ENCODE peak calls at places on chromosomes 16 and 17, in four cellular contexts. One of them, this sample, is unnamed.

GRCh38 chr16:49688298-49688697 is 167.6 kb downstream of the ZNF423 start:
- DNase-seq in kidney epithelial cell: no peak
- DNase-seq in activated CD4-positive, alpha-beta T cell treated with anti-CD3 and anti-CD28 coated beads, Interleukin-2, amount 10 ng/mL, durations not matched to agents 7 days and 5 days: no peak
- DNase-seq in AG04450: no peak
- DNase-seq in this sample: no peak

GRCh38 chr17:65558683-65559311 is 2.7 kb downstream of the AXIN2 start:
- DNase-seq in AG04450: no peak
- DNase-seq in activated CD4-positive, alpha-beta T cell treated with anti-CD3 and anti-CD28 coated beads, Interleukin-2, amount 10 ng/mL, durations not matched to agents 7 days and 5 days: peak
- DNase-seq in kidney epithelial cell: no peak
- DNase-seq in this sample: no peak

GRCh38 chr17:6947745-6948144 is 48.1 kb upstream of the ALOX12 start:
- DNase-seq in activated CD4-positive, alpha-beta T cell treated with anti-CD3 and anti-CD28 coated beads, Interleukin-2, amount 10 ng/mL, durations not matched to agents 7 days and 5 days: no peak
- DNase-seq in AG04450: no peak
- DNase-seq in kidney epithelial cell: no peak
- DNase-seq in this sample: no peak

GRCh38 chr16:10296956-10297340 is 88.9 kb upstream of the ATF7IP2 start:
- DNase-seq in kidney epithelial cell: no peak
- DNase-seq in AG04450: no peak
- DNase-seq in activated CD4-positive, alpha-beta T cell treated with anti-CD3 and anti-CD28 coated beads, Interleukin-2, amount 10 ng/mL, durations not matched to agents 7 days and 5 days: no peak
- DNase-seq in this sample: no peak

GRCh38 chr17:83080641-83081560 is 1.5 kb downstream of the METRNL start:
- DNase-seq in kidney epithelial cell: no peak
- DNase-seq in AG04450: no peak
- DNase-seq in activated CD4-positive, alpha-beta T cell treated with anti-CD3 and anti-CD28 coated beads, Interleukin-2, amount 10 ng/mL, durations not matched to agents 7 days and 5 days: peak
- DNase-seq in this sample: no peak

GRCh38 chr16:11497329-11497805 is 89.4 kb downstream of the LITAF start:
- DNase-seq in kidney epithelial cell: peak
- DNase-seq in AG04450: no peak
- DNase-seq in activated CD4-positive, alpha-beta T cell treated with anti-CD3 and anti-CD28 coated beads, Interleukin-2, amount 10 ng/mL, durations not matched to agents 7 days and 5 days: no peak
- DNase-seq in this sample: no peak

GRCh38 chr17:65514082-65514481 is 47.4 kb downstream of the AXIN2 start:
- DNase-seq in kidney epithelial cell: no peak
- DNase-seq in activated CD4-positive, alpha-beta T cell treated with anti-CD3 and anti-CD28 coated beads, Interleukin-2, amount 10 ng/mL, durations not matched to agents 7 days and 5 days: no peak
- DNase-seq in AG04450: no peak
- DNase-seq in this sample: no peak

GRCh38 chr16:12313902-12314621 is 337.5 kb downstream of the SNX29 start:
- DNase-seq in activated CD4-positive, alpha-beta T cell treated with anti-CD3 and anti-CD28 coated beads, Interleukin-2, amount 10 ng/mL, durations not matched to agents 7 days and 5 days: no peak
- DNase-seq in AG04450: no peak
- DNase-seq in kidney epithelial cell: no peak
- DNase-seq in this sample: no peak

GRCh38 chr17:48003686-48004120 is 32.8 kb downstream of the CDK5RAP3 start:
- DNase-seq in AG04450: no peak
- DNase-seq in kidney epithelial cell: no peak
- DNase-seq in activated CD4-positive, alpha-beta T cell treated with anti-CD3 and anti-CD28 coated beads, Interleukin-2, amount 10 ng/mL, durations not matched to agents 7 days and 5 days: no peak
- DNase-seq in this sample: no peak

GRCh38 chr17:19281161-19281560 is 44.0 kb downstream of the EPN2 start:
- DNase-seq in kidney epithelial cell: no peak
- DNase-seq in AG04450: no peak
- DNase-seq in activated CD4-positive, alpha-beta T cell treated with anti-CD3 and anti-CD28 coated beads, Interleukin-2, amount 10 ng/mL, durations not matched to agents 7 days and 5 days: no peak
- DNase-seq in this sample: no peak

GRCh38 chr17:27760069-27760885 is 40.1 kb downstream of the NOS2 start:
- DNase-seq in AG04450: no peak
- DNase-seq in kidney epithelial cell: no peak
- DNase-seq in activated CD4-positive, alpha-beta T cell treated with anti-CD3 and anti-CD28 coated beads, Interleukin-2, amount 10 ng/mL, durations not matched to agents 7 days and 5 days: peak
- DNase-seq in this sample: no peak

GRCh38 chr16:84699147-84699711 is 571 bp upstream of the USP10 start:
- DNase-seq in kidney epithelial cell: no peak
- DNase-seq in activated CD4-positive, alpha-beta T cell treated with anti-CD3 and anti-CD28 coated beads, Interleukin-2, amount 10 ng/mL, durations not matched to agents 7 days and 5 days: no peak
- DNase-seq in AG04450: no peak
- DNase-seq in this sample: no peak

GRCh38 chr16:1159973-1160772 is 7.3 kb downstream of the CACNA1H start:
- DNase-seq in AG04450: no peak
- DNase-seq in kidney epithelial cell: no peak
- DNase-seq in activated CD4-positive, alpha-beta T cell treated with anti-CD3 and anti-CD28 coated beads, Interleukin-2, amount 10 ng/mL, durations not matched to agents 7 days and 5 days: no peak
- DNase-seq in this sample: no peak

GRCh38 chr17:81486174-81486810 is 26.3 kb downstream of the ACTG1 start:
- DNase-seq in kidney epithelial cell: no peak
- DNase-seq in activated CD4-positive, alpha-beta T cell treated with anti-CD3 and anti-CD28 coated beads, Interleukin-2, amount 10 ng/mL, durations not matched to agents 7 days and 5 days: no peak
- DNase-seq in AG04450: no peak
- DNase-seq in this sample: no peak

GRCh38 chr16:83187404-83187803 is 560.6 kb downstream of the CDH13 start:
- DNase-seq in kidney epithelial cell: peak
- DNase-seq in activated CD4-positive, alpha-beta T cell treated with anti-CD3 and anti-CD28 coated beads, Interleukin-2, amount 10 ng/mL, durations not matched to agents 7 days and 5 days: no peak
- DNase-seq in AG04450: peak
- DNase-seq in this sample: no peak

GRCh38 chr16:3112881-3113574 is 642 bp downstream of the ZNF205 start:
- DNase-seq in kidney epithelial cell: no peak
- DNase-seq in activated CD4-positive, alpha-beta T cell treated with anti-CD3 and anti-CD28 coated beads, Interleukin-2, amount 10 ng/mL, durations not matched to agents 7 days and 5 days: no peak
- DNase-seq in AG04450: no peak
- DNase-seq in this sample: no peak

GRCh38 chr17:45334231-45334630 is 17.4 kb upstream of the MAP3K14 start:
- DNase-seq in activated CD4-positive, alpha-beta T cell treated with anti-CD3 and anti-CD28 coated beads, Interleukin-2, amount 10 ng/mL, durations not matched to agents 7 days and 5 days: no peak
- DNase-seq in AG04450: no peak
- DNase-seq in kidney epithelial cell: no peak
- DNase-seq in this sample: no peak

GRCh38 chr17:34241062-34241461 is 14.0 kb upstream of the CCL2 start:
- DNase-seq in AG04450: no peak
- DNase-seq in kidney epithelial cell: no peak
- DNase-seq in activated CD4-positive, alpha-beta T cell treated with anti-CD3 and anti-CD28 coated beads, Interleukin-2, amount 10 ng/mL, durations not matched to agents 7 days and 5 days: no peak
- DNase-seq in this sample: no peak

GRCh38 chr17:13986855-13987254 is 82.4 kb upstream of the COX10 start:
- DNase-seq in activated CD4-positive, alpha-beta T cell treated with anti-CD3 and anti-CD28 coated beads, Interleukin-2, amount 10 ng/mL, durations not matched to agents 7 days and 5 days: no peak
- DNase-seq in kidney epithelial cell: no peak
- DNase-seq in AG04450: no peak
- DNase-seq in this sample: no peak

GRCh38 chr16:89858973-89859808 is 14.2 kb upstream of the TCF25 start:
- DNase-seq in AG04450: no peak
- DNase-seq in activated CD4-positive, alpha-beta T cell treated with anti-CD3 and anti-CD28 coated beads, Interleukin-2, amount 10 ng/mL, durations not matched to agents 7 days and 5 days: no peak
- DNase-seq in kidney epithelial cell: no peak
- DNase-seq in this sample: no peak

GRCh38 chr16:22417019-22417418 is 42.6 kb upstream of the CDR2 start:
- DNase-seq in kidney epithelial cell: no peak
- DNase-seq in AG04450: no peak
- DNase-seq in activated CD4-positive, alpha-beta T cell treated with anti-CD3 and anti-CD28 coated beads, Interleukin-2, amount 10 ng/mL, durations not matched to agents 7 days and 5 days: no peak
- DNase-seq in this sample: no peak

GRCh38 chr17:41894791-41895331 is 23.9 kb downstream of the ACLY start:
- DNase-seq in activated CD4-positive, alpha-beta T cell treated with anti-CD3 and anti-CD28 coated beads, Interleukin-2, amount 10 ng/mL, durations not matched to agents 7 days and 5 days: no peak
- DNase-seq in kidney epithelial cell: peak
- DNase-seq in AG04450: peak
- DNase-seq in this sample: no peak

GRCh38 chr16:2147981-2148671 is at the start of gene RAB26:
- DNase-seq in activated CD4-positive, alpha-beta T cell treated with anti-CD3 and anti-CD28 coated beads, Interleukin-2, amount 10 ng/mL, durations not matched to agents 7 days and 5 days: peak
- DNase-seq in AG04450: no peak
- DNase-seq in kidney epithelial cell: no peak
- DNase-seq in this sample: no peak

GRCh38 chr17:50110591-50111349 is 15.6 kb downstream of the PDK2 start:
- DNase-seq in AG04450: no peak
- DNase-seq in activated CD4-positive, alpha-beta T cell treated with anti-CD3 and anti-CD28 coated beads, Interleukin-2, amount 10 ng/mL, durations not matched to agents 7 days and 5 days: no peak
- DNase-seq in kidney epithelial cell: no peak
- DNase-seq in this sample: no peak

This sample was measured in SK-N-MC.